ENCODE peak calls at places on chromosome 6, in five cellular contexts. K is endodermal cell; M is tibial nerve; R is CD4-positive, CD25-positive, alpha-beta regulatory T cell; S is adrenal gland. Q is an unnamed sample.

GRCh38 chr6:131754088-131754487 is 43.3 kb upstream of the CTAGE9 start:
- DNase-seq in K (no peak), M (no peak), R (no peak), S (no peak), Q (no peak)

GRCh38 chr6:35385457-35386202 is 43.3 kb downstream of the PPARD start:
- DNase-seq in K (no peak), M (peak; percentile 43), R (no peak), S (no peak), Q (no peak)

GRCh38 chr6:167806061-167806700 is 20.5 kb upstream of the AFDN start:
- DNase-seq in K (no peak), M (no peak), R (no peak), S (no peak), Q (no peak)

GRCh38 chr6:24990227-24990843 is 54.6 kb upstream of the RIPOR2 start:
- DNase-seq in K (peak; percentile 2), M (no peak), R (no peak), S (no peak), Q (no peak)

GRCh38 chr6:75449625-75450206 is 43.9 kb downstream of the FILIP1 start:
- DNase-seq in K (no peak), M (no peak), R (no peak), S (no peak), Q (no peak)

GRCh38 chr6:110652520-110652919 is 162.7 kb downstream of the CDK19 start:
- DNase-seq in K (no peak), M (no peak), R (no peak), S (no peak), Q (no peak)

GRCh38 chr6:39681566-39682250 is 43.5 kb downstream of the KIF6 start:
- DNase-seq in K (no peak), M (no peak), R (no peak), S (no peak), Q (no peak)

GRCh38 chr6:24824142-24824755 is 25.5 kb upstream of the ARMH2 start:
- DNase-seq in K (no peak), M (no peak), R (no peak), S (no peak), Q (no peak)

GRCh38 chr6:24513602-24514001 is 18.8 kb downstream of the ALDH5A1 start:
- DNase-seq in K (no peak), M (no peak), R (no peak), S (no peak), Q (no peak)

GRCh38 chr6:157569543-157569942 is 188.6 kb downstream of the ZDHHC14 start:
- DNase-seq in K (no peak), M (no peak), R (peak; percentile 74), S (no peak), Q (no peak)

GRCh38 chr6:137056121-137056880 is 11.5 kb upstream of the IL20RA start:
- DNase-seq in K (no peak), M (no peak), R (no peak), S (no peak), Q (no peak)

GRCh38 chr6:132443206-132443605 is 41.9 kb upstream of the MOXD1 start:
- DNase-seq in K (no peak), M (no peak), R (no peak), S (no peak), Q (no peak)

GRCh38 chr6:106568518-106568917 is 60.8 kb downstream of the RTN4IP1 start:
- DNase-seq in K (no peak), M (no peak), R (no peak), S (no peak), Q (no peak)

GRCh38 chr6:133594551-133594950 is 294.4 kb upstream of the TCF21 start:
- DNase-seq in K (no peak), M (no peak), R (no peak), S (no peak), Q (no peak)

DNA sequence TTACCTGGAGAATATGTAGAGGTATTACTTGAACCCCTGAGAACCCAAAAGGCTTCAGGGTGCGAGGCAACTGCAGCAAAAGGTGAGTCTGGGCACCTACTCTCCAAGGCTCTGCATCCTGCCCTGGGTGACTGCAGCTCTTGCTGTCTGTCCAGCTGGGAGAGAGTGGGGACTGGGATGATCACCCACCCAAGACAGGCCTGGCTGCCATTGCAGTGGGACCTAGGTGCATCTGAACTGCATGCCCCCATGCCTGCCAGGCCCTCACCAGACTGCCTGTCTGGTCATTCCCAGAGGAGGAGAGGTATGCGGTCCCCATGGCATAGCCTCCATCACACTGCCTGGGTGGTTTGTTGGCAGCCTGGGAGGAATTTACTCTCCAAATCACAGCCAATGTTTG is 563.9 kb downstream of the TFAP2A start:
- DNase-seq in K (no peak), M (no peak), R (no peak), S (no peak), Q (no peak)
- H3K9me3 ChIP-seq in K (peaks cover 34% of the 10 kb centered on the region), M (no peaks in the 10 kb centered on the region), R (peaks cover 24% of the 10 kb centered on the region), S (peaks cover 8% of the 10 kb centered on the region), Q (no peaks in the 10 kb centered on the region)

GRCh38 chr6:170090561-170090960 is 200.3 kb downstream of the DLL1 start:
- DNase-seq in K (no peak), M (no peak), R (no peak), S (peak; percentile 4), Q (no peak)
- H3K4me1 ChIP-seq in K (no peaks in the 10 kb centered on the region), M (no peaks in the 10 kb centered on the region), R (peaks cover 25% of the 10 kb centered on the region), S (no peaks in the 10 kb centered on the region), Q (peaks cover 23% of the 10 kb centered on the region)

GRCh38 chr6:32460528-32460927 is 20.8 kb downstream of the HLA-DRA start:
- DNase-seq in K (no peak), M (no peak), R (peak; percentile 29), S (no peak), Q (no peak)
- H3K9me3 ChIP-seq in K (no peaks in the 10 kb centered on the region), M (no peaks in the 10 kb centered on the region), R (peaks cover 5% of the 10 kb centered on the region), S (no peaks in the 10 kb centered on the region), Q (no peaks in the 10 kb centered on the region)

GRCh38 chr6:119313937-119314893 is 35.3 kb downstream of the MAN1A1 start:
- DNase-seq in K (no peak), M (no peak), R (peak; percentile 28), S (no peak), Q (peak; percentile 46)
- H3K4me1 ChIP-seq in K (peaks cover 8% of the 10 kb centered on the region), M (peaks cover 3% of the 10 kb centered on the region), R (peaks cover 22% of the 10 kb centered on the region), S (peaks cover 3% of the 10 kb centered on the region), Q (peaks cover 50% of the 10 kb centered on the region)

DNA sequence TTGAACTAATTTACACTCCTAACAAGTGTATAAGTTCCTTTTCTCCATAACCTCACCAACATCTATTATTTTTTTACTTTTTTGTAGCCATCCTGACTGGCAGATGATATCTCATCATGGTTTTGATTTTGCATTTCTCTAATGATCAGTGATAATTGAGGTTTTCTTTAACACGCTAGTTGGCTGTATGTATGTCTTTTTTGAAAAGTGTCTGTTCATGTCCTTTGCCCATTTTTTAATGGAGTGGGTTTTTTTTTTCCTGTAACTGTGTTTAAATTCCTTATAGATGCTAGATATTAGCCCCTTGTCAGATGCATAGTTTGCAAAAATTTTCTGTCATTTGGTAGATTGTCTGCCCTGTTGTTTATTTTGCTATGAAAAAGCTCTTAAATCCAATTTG is 39.6 kb upstream of the TRIM39 start:
- DNase-seq in K (no peak), M (no peak), R (no peak), S (no peak), Q (no peak)
- H3K9me3 ChIP-seq in K (peaks cover 100% of the 10 kb centered on the region), M (peaks cover 48% of the 10 kb centered on the region), R (peaks cover 56% of the 10 kb centered on the region), S (peaks cover 12% of the 10 kb centered on the region), Q (peaks cover 33% of the 10 kb centered on the region)

DNA sequence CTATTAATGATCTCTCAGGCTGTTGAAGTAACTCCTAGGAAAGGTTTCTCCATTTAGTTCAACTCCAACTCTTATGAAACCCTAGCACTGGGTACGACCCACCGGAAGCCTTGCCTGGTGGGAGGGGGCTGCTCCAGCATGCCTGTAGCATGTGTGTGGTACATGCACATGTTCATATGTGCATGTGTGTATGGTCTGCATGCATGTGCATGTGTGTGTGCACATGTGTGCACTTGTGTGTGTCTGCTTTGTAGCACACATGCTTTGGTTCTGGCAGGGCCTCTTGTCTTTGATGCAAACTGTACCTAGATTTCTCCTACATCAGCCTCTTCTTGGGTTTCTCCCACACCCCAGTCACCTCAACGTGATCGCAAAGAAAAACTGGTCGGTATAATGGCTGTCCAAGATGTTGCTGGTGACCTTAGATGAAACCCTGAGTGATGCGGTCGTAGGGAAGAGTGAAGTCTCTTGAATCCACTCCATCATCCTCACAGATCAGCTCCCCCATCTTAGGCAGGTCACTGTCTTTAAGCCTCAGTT is 193.5 kb downstream of the MYLK4 start:
- DNase-seq in K (no peak), M (no peak), R (no peak), S (no peak), Q (no peak)
- H3K4me1 ChIP-seq in K (no peaks in the 10 kb centered on the region), M (peaks cover 5% of the 10 kb centered on the region), R (no peaks in the 10 kb centered on the region), S (no peaks in the 10 kb centered on the region), Q (no peaks in the 10 kb centered on the region)

Q was measured in CD8-positive, alpha-beta memory T cell.